ENCODE peak calls at places on chromosomes 6 and 20, in seven cellular contexts. N, U, M, T, F, L and I are unnamed samples. For H3K4me1, the result is how much of the 10 kb centered on the place peaks cover.

GRCh38 chr6:6582111-6582510 is 6.4 kb upstream of the LY86 start:
- DNase-seq in N (no peak), U (no peak), M (no peak), T (no peak), F (no peak), L (no peak), I (no peak)

GRCh38 chr20:32792316-32792715 is 27.4 kb upstream of the MAPRE1 start:
- DNase-seq in N (no peak), U (no peak), M (peak), T (no peak), F (peak), L (no peak), I (no peak)

GRCh38 chr6:154689654-154690053 is 43.6 kb upstream of the SCAF8 start:
- DNase-seq in N (no peak), U (no peak), M (no peak), T (no peak), F (no peak), L (no peak), I (no peak)

GRCh38 chr20:61048292-61048691 is 203.8 kb upstream of the CDH4 start:
- DNase-seq in N (no peak), U (no peak), M (no peak), T (no peak), F (no peak), L (no peak), I (peak)

GRCh38 chr6:111105578-111105977 is 18.3 kb downstream of the SLC16A10 start:
- DNase-seq in N (no peak), U (peak), M (peak), T (no peak), F (no peak), L (peak), I (peak)

GRCh38 chr6:129852257-129852858 is 8.8 kb downstream of the TMEM244 start:
- DNase-seq in N (no peak), U (no peak), M (peak), T (no peak), F (no peak), L (peak), I (no peak)

GRCh38 chr20:4150095-4150492 is 134.7 kb upstream of the RNF24 start:
- DNase-seq in N (no peak), U (no peak), M (no peak), T (no peak), F (no peak), L (no peak), I (peak)

GRCh38 chr6:119495230-119495683 is 145.7 kb upstream of the MAN1A1 start:
- DNase-seq in N (no peak), U (peak), M (no peak), T (no peak), F (no peak), L (peak), I (no peak)

GRCh38 chr6:160035693-160036330 is 66.9 kb downstream of the IGF2R start:
- DNase-seq in N (no peak), U (no peak), M (no peak), T (no peak), F (no peak), L (no peak), I (no peak)

GRCh38 chr6:70520575-70520974 is 46.2 kb upstream of the SDHAF4 start:
- DNase-seq in N (no peak), U (no peak), M (no peak), T (no peak), F (no peak), L (no peak), I (no peak)

GRCh38 chr6:36683145-36683655 is 4.7 kb downstream of the CDKN1A start:
- DNase-seq in N (no peak), U (no peak), M (no peak), T (no peak), F (no peak), L (no peak), I (no peak)

GRCh38 chr6:36684447-36684812 is 5.9 kb downstream of the CDKN1A start:
- DNase-seq in N (no peak), U (no peak), M (no peak), T (no peak), F (no peak), L (no peak), I (no peak)

GRCh38 chr6:36685198-36685919 is 6.8 kb downstream of the CDKN1A start:
- DNase-seq in N (no peak), U (no peak), M (no peak), T (no peak), F (no peak), L (no peak), I (no peak)

GRCh38 chr6:36682328-36683144 is 4.0 kb downstream of the CDKN1A start:
- DNase-seq in N (peak), U (peak), M (no peak), T (peak), F (no peak), L (peak), I (peak)

DNA sequence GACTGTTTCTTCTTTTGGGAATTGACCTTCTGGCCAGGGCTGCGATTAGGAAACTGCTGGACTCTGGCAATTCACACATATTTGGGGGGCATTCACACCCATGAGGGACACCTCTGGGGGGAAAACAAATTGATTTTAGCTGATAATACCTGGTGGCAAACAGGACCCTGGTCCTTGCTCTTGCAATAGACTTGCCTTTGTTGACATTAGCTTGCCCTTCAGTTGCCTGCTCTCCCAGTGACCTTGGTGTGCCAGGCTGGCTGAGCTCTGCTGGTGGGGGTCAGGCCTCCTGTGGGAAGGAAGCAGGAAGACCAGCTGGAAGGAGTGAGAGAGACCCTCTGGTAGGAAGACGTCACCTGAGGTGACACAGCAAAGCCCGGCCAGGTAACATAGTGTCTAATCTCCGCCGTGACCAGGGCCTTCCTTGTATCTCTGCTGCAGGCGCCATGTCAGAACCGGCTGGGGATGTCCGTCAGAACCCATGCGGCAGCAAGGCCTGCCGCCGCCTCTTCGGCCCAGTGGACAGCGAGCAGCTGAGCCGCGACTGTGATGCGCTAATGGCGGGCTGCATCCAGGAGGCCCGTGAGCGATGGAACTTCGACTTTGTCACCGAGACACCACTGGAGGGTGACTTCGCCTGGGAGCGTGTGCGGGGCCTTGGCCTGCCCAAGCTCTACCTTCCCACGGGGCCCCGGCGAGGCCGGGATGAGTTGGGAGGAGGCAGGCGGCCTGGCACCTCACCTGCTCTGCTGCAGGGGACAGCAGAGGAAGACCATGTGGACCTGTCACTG is 5.3 kb downstream of the CDKN1A start:
- DNase-seq in N (no peak), U (no peak), M (no peak), T (no peak), F (no peak), L (no peak), I (no peak)
- H3K4me1 ChIP-seq in N (under half), U (under half), M (under half), T (under half), F (under half), L (under half), I (under half)

GRCh38 chr20:51797357-51798025 is 4.8 kb downstream of the SALL4 start:
- DNase-seq in N (peak), U (no peak), M (no peak), T (no peak), F (peak), L (no peak), I (no peak)
- H3K27ac ChIP-seq in N (peak), U (no peak), M (no peak), T (no peak), F (peak), L (no peak), I (no peak)

GRCh38 chr6:50823130-50823920 is 4.7 kb downstream of the TFAP2B start:
- DNase-seq in N (no peak), U (no peak), M (no peak), T (no peak), F (no peak), L (no peak), I (no peak)

GRCh38 chr6:50825375-50826036 is 6.8 kb downstream of the TFAP2B start:
- DNase-seq in N (no peak), U (no peak), M (no peak), T (no peak), F (no peak), L (no peak), I (no peak)

GRCh38 chr6:50824505-50824904 is 5.8 kb downstream of the TFAP2B start:
- DNase-seq in N (no peak), U (no peak), M (no peak), T (no peak), F (no peak), L (no peak), I (no peak)

GRCh38 chr6:50826803-50827202 is 8.1 kb downstream of the TFAP2B start:
- DNase-seq in N (no peak), U (no peak), M (no peak), T (no peak), F (no peak), L (no peak), I (no peak)

GRCh38 chr6:50826037-50826761 is 7.5 kb downstream of the TFAP2B start:
- DNase-seq in N (no peak), U (no peak), M (no peak), T (no peak), F (no peak), L (no peak), I (no peak)
- H3K4me1 ChIP-seq in N (under half), U (under half), M (under half), T (under half), F (under half), L (under half), I (under half)

GRCh38 chr20:1896859-1897258 is 1.7 kb downstream of the SIRPA start:
- DNase-seq in N (no peak), U (no peak), M (no peak), T (no peak), F (no peak), L (no peak), I (no peak)

GRCh38 chr20:1895674-1896496 is 678 bp downstream of the SIRPA start:
- DNase-seq in N (no peak), U (peak), M (no peak), T (no peak), F (no peak), L (peak), I (no peak)

GRCh38 chr20:1897965-1898464 is 2.8 kb downstream of the SIRPA start:
- DNase-seq in N (no peak), U (no peak), M (no peak), T (no peak), F (no peak), L (peak), I (no peak)

GRCh38 chr20:1898496-1899168 is 3.4 kb downstream of the SIRPA start:
- DNase-seq in N (no peak), U (no peak), M (no peak), T (no peak), F (no peak), L (peak), I (no peak)

GRCh38 chr20:1897486-1897885 is 2.3 kb downstream of the SIRPA start:
- DNase-seq in N (no peak), U (no peak), M (no peak), T (no peak), F (no peak), L (peak), I (no peak)
- H3K27ac ChIP-seq in N (no peak), U (peak), M (no peak), T (peak), F (no peak), L (peak), I (peak)

GRCh38 chr6:52516269-52516668 is 60.6 kb downstream of the TRAM2 start:
- DNase-seq in N (no peak), U (no peak), M (no peak), T (no peak), F (no peak), L (no peak), I (no peak)
- H3K4me1 ChIP-seq in N (half or more), U (under half), M (half or more), T (half or more), F (under half), L (under half), I (half or more)

DNA sequence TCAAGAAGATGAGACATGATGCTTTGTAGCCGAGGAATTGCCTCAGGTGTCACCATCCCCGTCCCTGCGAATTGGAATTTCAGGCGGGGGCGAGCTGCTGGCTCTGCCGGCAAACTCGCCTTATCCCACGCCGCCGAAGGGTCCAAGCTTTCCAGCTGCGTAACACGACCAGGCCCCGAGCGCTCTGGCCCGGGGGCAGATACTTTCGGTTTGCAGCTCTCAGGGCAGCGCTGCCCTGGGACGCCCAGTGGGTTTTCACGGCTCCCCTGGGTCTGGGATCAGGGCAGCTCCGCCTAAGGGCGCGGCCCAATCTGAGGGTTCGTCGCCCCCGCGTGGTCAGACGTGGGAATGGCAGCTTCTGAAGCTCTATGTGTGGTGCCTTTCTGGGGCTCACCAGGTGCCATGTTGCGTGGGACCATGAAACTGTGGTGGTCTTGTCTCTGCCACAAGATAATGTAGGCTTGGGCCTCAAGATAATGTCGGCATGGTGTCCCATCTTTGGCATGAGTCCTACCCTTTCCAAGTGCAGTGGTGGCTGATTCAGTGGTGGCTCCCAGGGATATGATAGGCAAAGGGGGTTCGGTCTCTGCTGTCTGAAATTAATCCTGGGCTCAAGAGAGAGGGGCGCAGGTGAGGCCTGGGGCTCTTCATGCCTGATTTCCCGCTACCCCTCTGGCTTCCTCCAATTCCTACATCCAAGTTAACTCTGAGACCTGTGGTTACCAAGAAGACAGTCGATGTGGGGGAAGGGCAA is 21.0 kb downstream of the PIGT start:
- DNase-seq in N (peak), U (peak), M (peak), T (no peak), F (peak), L (peak), I (peak)
- H3K27ac ChIP-seq in N (no peak), U (peak), M (peak), T (no peak), F (no peak), L (peak), I (no peak)